ENCODE peak calls at places on chromosomes 16 and 17, in eight cellular contexts. T, W, V, N, C, X, R and Z are unnamed samples.

GRCh38 chr17:61157246-61157887 is 242.3 kb upstream of the TBX2 start:
- DNase-seq in C (peak), R (peak), W (peak), T (peak), X (no peak), N (no peak), V (no peak), Z (peak)

GRCh38 chr16:73152731-73153130 is 104.8 kb upstream of the ZFHX3 start:
- DNase-seq in T (peak), N (no peak), X (no peak), C (no peak), W (peak), R (no peak), V (peak), Z (no peak)

GRCh38 chr17:81733507-81734404 is 21.7 kb downstream of the SLC25A10 start:
- DNase-seq in N (peak), C (peak), T (peak), R (peak), W (peak), V (peak), X (peak), Z (peak)

GRCh38 chr16:17409894-17410293 is 60.9 kb downstream of the XYLT1 start:
- DNase-seq in C (no peak), R (no peak), V (no peak), X (no peak), W (no peak), T (no peak), N (no peak), Z (no peak)

GRCh38 chr16:71622088-71622487 is 3.9 kb upstream of the MARVELD3 start:
- DNase-seq in W (no peak), T (no peak), R (no peak), X (no peak), V (no peak), C (no peak), N (no peak), Z (no peak)

GRCh38 chr16:1709356-1709755 is 3.4 kb downstream of the MAPK8IP3 start:
- DNase-seq in X (no peak), T (no peak), R (no peak), N (no peak), W (no peak), V (no peak), C (no peak), Z (no peak)

GRCh38 chr16:71746442-71747046 is 22.0 kb upstream of the PHLPP2 start:
- DNase-seq in N (no peak), V (no peak), W (peak), R (peak), T (no peak), C (no peak), X (peak), Z (peak)

GRCh38 chr16:81744385-81744784 is 34.7 kb upstream of the PLCG2 start:
- DNase-seq in N (no peak), T (no peak), R (no peak), X (no peak), W (no peak), V (no peak), C (no peak), Z (no peak)

GRCh38 chr17:58344047-58344790 is 7.8 kb downstream of the SUPT4H1 start:
- DNase-seq in R (no peak), N (no peak), X (no peak), C (no peak), T (no peak), V (no peak), W (no peak), Z (peak)

GRCh38 chr17:37710344-37710886 is 34.4 kb downstream of the HNF1B start:
- DNase-seq in V (peak), T (peak), X (peak), C (peak), N (no peak), R (peak), W (peak), Z (peak)

GRCh38 chr17:65931246-65932149 is 260.4 kb downstream of the CEP112 start:
- DNase-seq in T (no peak), N (peak), R (peak), W (no peak), C (peak), X (no peak), V (no peak), Z (no peak)

GRCh38 chr17:962650-963049 is 16.9 kb downstream of the NXN start:
- DNase-seq in W (no peak), T (peak), V (peak), R (no peak), C (no peak), X (no peak), N (no peak), Z (no peak)

GRCh38 chr17:77829871-77830799 is 128.4 kb upstream of the TNRC6C start:
- DNase-seq in C (peak), T (no peak), R (peak), N (peak), V (no peak), X (no peak), W (peak), Z (peak)

GRCh38 chr16:917591-918061 is 53.2 kb downstream of the LMF1 start:
- DNase-seq in W (no peak), X (no peak), R (no peak), T (no peak), C (no peak), N (no peak), V (no peak), Z (no peak)

GRCh38 chr16:31876955-31877828 is 3.6 kb downstream of the ZNF267 start:
- DNase-seq in W (peak), N (no peak), V (no peak), C (no peak), X (peak), R (peak), T (no peak), Z (peak)

GRCh38 chr16:5971924-5972323 is 874.3 kb upstream of the EEF2KMT start:
- DNase-seq in C (no peak), V (no peak), W (no peak), X (no peak), T (no peak), N (no peak), R (no peak), Z (no peak)

GRCh38 chr17:83056583-83057396 is 22.6 kb upstream of the METRNL start:
- DNase-seq in T (no peak), W (no peak), X (no peak), C (peak), R (no peak), V (no peak), N (no peak), Z (no peak)

GRCh38 chr17:4945176-4945943 is 3.0 kb downstream of the PFN1 start:
- DNase-seq in T (no peak), W (peak), C (peak), X (peak), R (peak), N (peak), V (no peak), Z (peak)

GRCh38 chr17:80593171-80593570 is 48.5 kb downstream of the RPTOR start:
- DNase-seq in W (no peak), N (no peak), C (no peak), T (no peak), V (no peak), X (no peak), R (no peak), Z (no peak)

GRCh38 chr17:14334261-14334860 is 33.5 kb downstream of the HS3ST3B1 start:
- DNase-seq in W (no peak), T (no peak), C (no peak), X (no peak), N (no peak), R (no peak), V (no peak), Z (peak)

GRCh38 chr17:13593757-13594156 is 8.0 kb downstream of the HS3ST3A1 start:
- DNase-seq in C (no peak), V (no peak), W (peak), N (no peak), T (no peak), R (peak), X (no peak), Z (no peak)

GRCh38 chr17:28227278-28228108 is 91.5 kb upstream of the TMEM97 start:
- DNase-seq in W (peak), N (no peak), C (no peak), T (peak), X (peak), V (peak), R (no peak), Z (peak)

GRCh38 chr17:34892864-34893263 is 68.4 kb downstream of the CCT6B start:
- DNase-seq in R (no peak), T (peak), V (peak), C (no peak), X (no peak), W (no peak), N (no peak), Z (no peak)

GRCh38 chr17:61294777-61295176 is 104.9 kb upstream of the TBX2 start:
- DNase-seq in X (peak), N (no peak), T (no peak), C (no peak), R (peak), W (peak), V (no peak), Z (peak)

GRCh38 chr17:47315451-47316266 is 8.1 kb upstream of the EFCAB13 start:
- DNase-seq in N (no peak), W (peak), R (peak), V (no peak), X (peak), C (peak), T (peak), Z (peak)

GRCh38 chr17:28145348-28145747 is 102.9 kb downstream of the NLK start:
- DNase-seq in C (no peak), V (no peak), R (peak), N (no peak), X (no peak), T (no peak), W (no peak), Z (peak)

GRCh38 chr17:50560931-50561750 is 626 bp downstream of the CACNA1G start:
- DNase-seq in N (no peak), T (peak), X (no peak), C (no peak), R (no peak), V (no peak), W (no peak), Z (no peak)

GRCh38 chr17:65104541-65104940 is 32.6 kb upstream of the RGS9 start:
- DNase-seq in X (no peak), C (no peak), T (no peak), N (no peak), V (no peak), W (no peak), R (no peak), Z (no peak)

GRCh38 chr17:43403846-43404245 is 5.1 kb downstream of the ARL4D start:
- DNase-seq in R (no peak), T (no peak), V (no peak), N (no peak), C (no peak), W (no peak), X (no peak), Z (peak)

GRCh38 chr17:34580685-34581445 is 1.5 kb downstream of the TMEM132E start:
- DNase-seq in R (no peak), N (no peak), V (no peak), C (no peak), T (peak), X (no peak), W (no peak), Z (no peak)

GRCh38 chr17:49512296-49513043 is 17.4 kb downstream of the NGFR start:
- DNase-seq in N (no peak), T (no peak), X (no peak), C (no peak), W (no peak), R (no peak), V (no peak), Z (no peak)

GRCh38 chr17:80649672-80650338 is 105.2 kb downstream of the RPTOR start:
- DNase-seq in X (peak), C (peak), W (peak), R (peak), V (peak), T (peak), N (peak), Z (peak)

GRCh38 chr17:72580321-72581127 is 459.7 kb downstream of the SOX9 start:
- DNase-seq in R (no peak), V (no peak), X (peak), T (no peak), C (no peak), N (no peak), W (no peak), Z (no peak)

GRCh38 chr16:79715088-79715487 is 114.6 kb upstream of the MAF start:
- DNase-seq in C (no peak), V (no peak), T (no peak), W (peak), R (no peak), X (peak), N (no peak), Z (no peak)
- TF ChIP-seq CTCF in C (no peak), V (no peak), T (no peak), W (no peak), R (no peak), X (no peak), N (no peak), Z (no peak)

GRCh38 chr17:8223356-8224063 is 13.1 kb upstream of the AURKB start:
- DNase-seq in X (peak), V (peak), N (peak), T (peak), W (peak), R (peak), C (peak), Z (peak)
- TF ChIP-seq CTCF in X (peak), V (no peak), N (peak), T (no peak), W (no peak), R (peak), C (no peak), Z (peak)

DNA sequence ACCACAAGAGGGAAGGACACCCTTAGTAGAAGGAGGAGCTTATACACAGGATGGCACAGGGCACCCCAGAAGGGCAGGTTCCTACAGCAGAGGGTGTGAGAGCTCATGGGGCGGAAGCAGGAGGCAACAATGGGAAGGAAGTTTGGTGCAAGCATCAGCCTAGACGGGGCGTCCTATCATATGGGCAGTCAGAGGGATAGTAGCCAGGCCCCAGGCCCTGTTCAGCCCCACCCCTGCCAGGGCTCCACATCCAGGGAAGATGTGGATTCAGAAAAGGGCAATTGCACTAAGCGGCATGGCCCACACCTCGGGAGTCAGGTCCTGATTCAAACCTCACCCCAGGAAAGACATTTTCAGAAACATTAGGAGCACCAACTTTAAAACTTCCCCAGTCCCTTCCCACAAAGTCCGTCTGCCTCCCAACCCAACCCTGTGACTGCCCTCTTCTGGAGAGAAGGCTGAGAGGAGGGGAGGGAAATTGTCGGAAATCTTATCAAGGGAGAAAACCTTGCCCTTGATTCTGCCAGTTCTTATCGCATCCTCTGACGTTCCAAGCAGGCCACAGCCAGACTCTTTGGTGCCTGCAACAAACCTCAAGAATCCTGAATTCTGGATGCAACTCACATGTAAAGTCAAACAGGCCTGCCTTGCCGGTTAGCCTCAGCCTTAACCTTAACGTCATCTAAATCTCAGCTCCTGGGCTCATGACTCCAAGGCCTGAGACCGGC is 198.8 kb upstream of the CDH5 start:
- DNase-seq in W (peak), R (peak), V (no peak), T (no peak), C (no peak), X (no peak), N (no peak), Z (peak)
- TF ChIP-seq CTCF in W (peak), R (peak), V (no peak), T (peak), C (no peak), X (no peak), N (peak), Z (peak)

GRCh38 chr17:46195217-46195855 is 2.1 kb upstream of the KANSL1 start:
- DNase-seq in X (no peak), C (no peak), T (no peak), N (no peak), W (no peak), V (no peak), R (no peak), Z (no peak)
- TF ChIP-seq CTCF in X (no peak), C (no peak), T (no peak), N (no peak), W (no peak), V (no peak), R (no peak), Z (no peak)

DNA sequence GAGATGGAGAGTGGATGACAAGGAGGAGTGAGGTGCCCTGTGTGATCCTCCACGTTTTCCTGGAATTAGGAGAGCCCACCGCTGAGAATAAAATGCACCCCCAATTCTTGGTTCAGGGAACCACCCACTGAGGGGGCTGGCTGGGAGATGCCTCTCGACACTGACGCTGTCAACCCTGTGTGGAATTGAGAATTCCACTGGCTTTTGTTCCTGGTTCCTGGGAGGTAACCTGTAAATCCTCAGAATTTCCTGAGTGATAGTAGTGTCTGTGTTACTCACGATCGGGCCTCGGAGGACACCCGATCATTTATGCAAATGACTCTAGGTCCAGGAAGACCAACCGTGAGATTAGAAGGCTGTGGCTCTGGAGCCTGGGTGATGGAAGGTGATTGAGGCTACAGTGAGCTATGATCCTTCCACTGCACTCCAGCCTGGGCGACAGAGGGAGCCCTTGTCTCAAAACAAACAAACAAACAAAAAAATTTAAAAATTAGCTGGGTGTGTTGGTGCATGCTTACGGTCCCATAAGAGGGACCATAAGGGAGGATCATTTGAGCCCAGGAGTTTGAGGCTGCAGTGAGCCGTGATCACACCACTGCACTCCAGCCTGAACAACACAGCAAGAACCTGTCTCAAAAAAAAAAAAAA is 11.7 kb upstream of the PRPSAP1 start:
- DNase-seq in T (no peak), V (no peak), X (no peak), N (no peak), R (no peak), C (no peak), W (no peak), Z (peak)
- TF ChIP-seq CTCF in T (no peak), V (no peak), X (peak), N (peak), R (no peak), C (peak), W (no peak), Z (peak)

GRCh38 chr16:88378836-88379693 is 3.7 kb upstream of the ZNF469 start:
- DNase-seq in C (no peak), R (peak), V (no peak), N (peak), X (no peak), W (no peak), T (no peak), Z (no peak)

GRCh38 chr16:88380099-88380498 is 2.7 kb upstream of the ZNF469 start:
- DNase-seq in T (no peak), X (no peak), R (no peak), N (no peak), V (no peak), C (no peak), W (no peak), Z (no peak)

GRCh38 chr16:88380619-88381018 is 2.1 kb upstream of the ZNF469 start:
- DNase-seq in V (no peak), N (no peak), R (no peak), C (no peak), W (no peak), T (no peak), X (no peak), Z (no peak)

GRCh38 chr16:88378401-88378800 is 4.4 kb upstream of the ZNF469 start:
- DNase-seq in T (no peak), V (no peak), X (no peak), R (no peak), C (no peak), N (peak), W (no peak), Z (no peak)

DNA sequence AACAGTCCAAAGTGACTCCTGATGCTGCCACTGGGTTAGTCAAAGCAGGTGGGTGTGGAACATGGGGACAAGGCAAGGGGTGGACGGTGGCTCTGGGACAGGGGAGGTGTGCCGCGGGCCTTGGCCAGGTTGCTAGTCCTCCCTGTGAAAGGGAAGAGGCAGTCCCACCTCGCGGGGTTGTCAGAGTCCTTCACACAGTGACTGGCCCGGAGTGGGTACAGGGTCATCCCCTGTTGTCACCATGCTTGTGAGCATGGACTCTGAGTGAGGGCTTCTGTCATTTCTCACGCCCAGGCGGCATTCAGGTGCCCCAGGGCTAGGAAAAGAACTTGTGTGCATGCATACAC is 3.1 kb upstream of the ZNF469 start:
- DNase-seq in N (peak), X (no peak), R (no peak), T (no peak), W (no peak), V (no peak), C (no peak), Z (no peak)
- TF ChIP-seq CTCF in N (no peak), X (no peak), R (no peak), T (no peak), W (no peak), V (no peak), C (no peak), Z (no peak)

GRCh38 chr16:29318037-29318436 is 88.5 kb downstream of the NPIPB11 start:
- DNase-seq in W (no peak), C (no peak), T (no peak), V (no peak), R (no peak), N (no peak), X (no peak), Z (no peak)
- TF ChIP-seq CTCF in W (peak), C (no peak), T (peak), V (peak), R (no peak), N (peak), X (peak), Z (peak)

GRCh38 chr16:11006666-11007065 is 62.3 kb downstream of the CLEC16A start:
- DNase-seq in W (no peak), R (no peak), C (no peak), X (no peak), V (no peak), N (no peak), T (no peak), Z (no peak)

GRCh38 chr16:11005611-11005975 is 61.2 kb downstream of the CLEC16A start:
- DNase-seq in T (no peak), N (no peak), X (peak), C (no peak), W (peak), R (peak), V (no peak), Z (peak)

GRCh38 chr16:11009027-11009755 is 64.8 kb downstream of the CLEC16A start:
- DNase-seq in N (no peak), V (no peak), R (no peak), T (no peak), W (no peak), C (no peak), X (peak), Z (no peak)

GRCh38 chr16:11004957-11005610 is 60.7 kb downstream of the CLEC16A start:
- DNase-seq in N (no peak), V (no peak), X (peak), R (peak), W (peak), T (no peak), C (no peak), Z (peak)

GRCh38 chr16:11007714-11008240 is 63.4 kb downstream of the CLEC16A start:
- DNase-seq in V (no peak), X (no peak), R (no peak), C (no peak), N (no peak), W (no peak), T (no peak), Z (no peak)
- TF ChIP-seq CTCF in V (no peak), X (no peak), R (no peak), C (no peak), N (no peak), W (no peak), T (no peak), Z (no peak)

GRCh38 chr16:55621771-55622170 is 34.0 kb upstream of the SLC6A2 start:
- DNase-seq in C (no peak), T (no peak), W (no peak), N (no peak), V (no peak), R (no peak), X (no peak), Z (no peak)

GRCh38 chr16:55622302-55622701 is 33.5 kb upstream of the SLC6A2 start:
- DNase-seq in N (no peak), V (no peak), T (no peak), C (no peak), W (no peak), R (no peak), X (no peak), Z (no peak)

GRCh38 chr16:55623640-55624039 is 32.1 kb upstream of the SLC6A2 start:
- DNase-seq in X (no peak), N (no peak), R (no peak), W (no peak), T (no peak), C (no peak), V (no peak), Z (no peak)

GRCh38 chr16:55624696-55625095 is 31.1 kb upstream of the SLC6A2 start:
- DNase-seq in T (no peak), N (no peak), X (no peak), C (no peak), R (no peak), V (no peak), W (no peak), Z (no peak)

GRCh38 chr16:55622930-55623561 is 32.7 kb upstream of the SLC6A2 start:
- DNase-seq in C (no peak), V (no peak), N (no peak), T (peak), X (peak), R (no peak), W (no peak), Z (no peak)
- TF ChIP-seq CTCF in C (no peak), V (peak), N (no peak), T (peak), X (peak), R (peak), W (no peak), Z (peak)